ENCODE peak calls at places on chromosomes 6 and 20, in seven cellular contexts. One of them, this sample, is unnamed.

GRCh38 chr6:33205172-33206026 is 944 bp downstream of the HSD17B8 start:
- DNase-seq in NCI-H1417: peak
- DNase-seq in activated CD4-positive, alpha-beta memory T cell treated with anti-CD3 and anti-CD28 coated beads for 36 hours: peak
- DNase-seq in stimulated activated CD8-positive, alpha-beta memory T cell treated with anti-CD3 and anti-CD28 coated beads, Interleukin-2, amount 100 ng/mL, for 1 hour: no peak
- DNase-seq in RWPE1: peak
- DNase-seq in MV-4-11: peak
- DNase-seq in stimulated activated CD4-positive, alpha-beta T cell treated with anti-CD3 and anti-CD28 coated beads, Interleukin-12 subunit alpha, Interleukin-12 subunit beta, amount 100 ng/mL, for 4 hours: no peak
- DNase-seq in this sample: no peak

GRCh38 chr6:138817799-138818198 is 21.9 kb downstream of the ECT2L start:
- DNase-seq in RWPE1: peak
- DNase-seq in NCI-H1417: peak
- DNase-seq in activated CD4-positive, alpha-beta memory T cell treated with anti-CD3 and anti-CD28 coated beads for 36 hours: peak
- DNase-seq in stimulated activated CD8-positive, alpha-beta memory T cell treated with anti-CD3 and anti-CD28 coated beads, Interleukin-2, amount 100 ng/mL, for 1 hour: no peak
- DNase-seq in stimulated activated CD4-positive, alpha-beta T cell treated with anti-CD3 and anti-CD28 coated beads, Interleukin-12 subunit alpha, Interleukin-12 subunit beta, amount 100 ng/mL, for 4 hours: no peak
- DNase-seq in MV-4-11: peak
- DNase-seq in this sample: peak

GRCh38 chr6:14738497-14738896 is 507.4 kb upstream of the JARID2 start:
- DNase-seq in stimulated activated CD8-positive, alpha-beta memory T cell treated with anti-CD3 and anti-CD28 coated beads, Interleukin-2, amount 100 ng/mL, for 1 hour: no peak
- DNase-seq in RWPE1: no peak
- DNase-seq in NCI-H1417: no peak
- DNase-seq in stimulated activated CD4-positive, alpha-beta T cell treated with anti-CD3 and anti-CD28 coated beads, Interleukin-12 subunit alpha, Interleukin-12 subunit beta, amount 100 ng/mL, for 4 hours: no peak
- DNase-seq in activated CD4-positive, alpha-beta memory T cell treated with anti-CD3 and anti-CD28 coated beads for 36 hours: no peak
- DNase-seq in MV-4-11: no peak
- DNase-seq in this sample: no peak

GRCh38 chr20:63129991-63130653 is 85.8 kb downstream of the YTHDF1 start:
- DNase-seq in activated CD4-positive, alpha-beta memory T cell treated with anti-CD3 and anti-CD28 coated beads for 36 hours: no peak
- DNase-seq in MV-4-11: no peak
- DNase-seq in stimulated activated CD8-positive, alpha-beta memory T cell treated with anti-CD3 and anti-CD28 coated beads, Interleukin-2, amount 100 ng/mL, for 1 hour: no peak
- DNase-seq in stimulated activated CD4-positive, alpha-beta T cell treated with anti-CD3 and anti-CD28 coated beads, Interleukin-12 subunit alpha, Interleukin-12 subunit beta, amount 100 ng/mL, for 4 hours: no peak
- DNase-seq in RWPE1: no peak
- DNase-seq in NCI-H1417: no peak
- DNase-seq in this sample: no peak

GRCh38 chr6:17035994-17036393 is 65.9 kb upstream of the STMND1 start:
- DNase-seq in NCI-H1417: no peak
- DNase-seq in activated CD4-positive, alpha-beta memory T cell treated with anti-CD3 and anti-CD28 coated beads for 36 hours: no peak
- DNase-seq in stimulated activated CD8-positive, alpha-beta memory T cell treated with anti-CD3 and anti-CD28 coated beads, Interleukin-2, amount 100 ng/mL, for 1 hour: no peak
- DNase-seq in RWPE1: no peak
- DNase-seq in MV-4-11: no peak
- DNase-seq in stimulated activated CD4-positive, alpha-beta T cell treated with anti-CD3 and anti-CD28 coated beads, Interleukin-12 subunit alpha, Interleukin-12 subunit beta, amount 100 ng/mL, for 4 hours: no peak
- DNase-seq in this sample: no peak

GRCh38 chr6:44256291-44257006 is 879 bp downstream of the SLC35B2 start:
- DNase-seq in NCI-H1417: no peak
- DNase-seq in RWPE1: peak
- DNase-seq in stimulated activated CD8-positive, alpha-beta memory T cell treated with anti-CD3 and anti-CD28 coated beads, Interleukin-2, amount 100 ng/mL, for 1 hour: no peak
- DNase-seq in MV-4-11: no peak
- DNase-seq in activated CD4-positive, alpha-beta memory T cell treated with anti-CD3 and anti-CD28 coated beads for 36 hours: no peak
- DNase-seq in stimulated activated CD4-positive, alpha-beta T cell treated with anti-CD3 and anti-CD28 coated beads, Interleukin-12 subunit alpha, Interleukin-12 subunit beta, amount 100 ng/mL, for 4 hours: no peak
- DNase-seq in this sample: no peak

GRCh38 chr20:17616480-17617211 is 46.8 kb downstream of the DSTN start:
- DNase-seq in NCI-H1417: no peak
- DNase-seq in stimulated activated CD8-positive, alpha-beta memory T cell treated with anti-CD3 and anti-CD28 coated beads, Interleukin-2, amount 100 ng/mL, for 1 hour: no peak
- DNase-seq in MV-4-11: no peak
- DNase-seq in RWPE1: no peak
- DNase-seq in stimulated activated CD4-positive, alpha-beta T cell treated with anti-CD3 and anti-CD28 coated beads, Interleukin-12 subunit alpha, Interleukin-12 subunit beta, amount 100 ng/mL, for 4 hours: no peak
- DNase-seq in activated CD4-positive, alpha-beta memory T cell treated with anti-CD3 and anti-CD28 coated beads for 36 hours: peak
- DNase-seq in this sample: peak

GRCh38 chr6:109794201-109794926 is 103.3 kb downstream of the FIG4 start:
- DNase-seq in activated CD4-positive, alpha-beta memory T cell treated with anti-CD3 and anti-CD28 coated beads for 36 hours: no peak
- DNase-seq in NCI-H1417: no peak
- DNase-seq in MV-4-11: no peak
- DNase-seq in RWPE1: peak
- DNase-seq in stimulated activated CD4-positive, alpha-beta T cell treated with anti-CD3 and anti-CD28 coated beads, Interleukin-12 subunit alpha, Interleukin-12 subunit beta, amount 100 ng/mL, for 4 hours: no peak
- DNase-seq in stimulated activated CD8-positive, alpha-beta memory T cell treated with anti-CD3 and anti-CD28 coated beads, Interleukin-2, amount 100 ng/mL, for 1 hour: no peak
- DNase-seq in this sample: no peak

GRCh38 chr6:46453756-46454316 is 37.4 kb downstream of the RCAN2 start:
- DNase-seq in stimulated activated CD8-positive, alpha-beta memory T cell treated with anti-CD3 and anti-CD28 coated beads, Interleukin-2, amount 100 ng/mL, for 1 hour: no peak
- DNase-seq in stimulated activated CD4-positive, alpha-beta T cell treated with anti-CD3 and anti-CD28 coated beads, Interleukin-12 subunit alpha, Interleukin-12 subunit beta, amount 100 ng/mL, for 4 hours: no peak
- DNase-seq in RWPE1: no peak
- DNase-seq in NCI-H1417: no peak
- DNase-seq in activated CD4-positive, alpha-beta memory T cell treated with anti-CD3 and anti-CD28 coated beads for 36 hours: no peak
- DNase-seq in MV-4-11: no peak
- DNase-seq in this sample: no peak

GRCh38 chr6:21371676-21372161 is 221.8 kb upstream of the SOX4 start:
- DNase-seq in NCI-H1417: no peak
- DNase-seq in stimulated activated CD4-positive, alpha-beta T cell treated with anti-CD3 and anti-CD28 coated beads, Interleukin-12 subunit alpha, Interleukin-12 subunit beta, amount 100 ng/mL, for 4 hours: no peak
- DNase-seq in RWPE1: no peak
- DNase-seq in activated CD4-positive, alpha-beta memory T cell treated with anti-CD3 and anti-CD28 coated beads for 36 hours: no peak
- DNase-seq in MV-4-11: no peak
- DNase-seq in stimulated activated CD8-positive, alpha-beta memory T cell treated with anti-CD3 and anti-CD28 coated beads, Interleukin-2, amount 100 ng/mL, for 1 hour: no peak
- DNase-seq in this sample: peak

This sample was measured in lung.